ENCODE peak calls at places on chromosomes 13 and 19, in five cellular contexts. Y is fibroblast of lung, I is PC-3, V is neural progenitor cell, P is endothelial cell of umbilical vein. R is an unnamed sample.

GRCh38 chr19:13212759-13213330 is 62.6 kb downstream of the IER2 start:
- DNase-seq in Y (peak; percentile 48), I (peak; percentile 76), V (peak; percentile 74), P (peak; percentile 39), R (peak; percentile 87)

GRCh38 chr13:35478384-35479222 is 2.1 kb upstream of the MAB21L1 start:
- DNase-seq in Y (no peak), I (no peak), V (peak; percentile 82), P (no peak), R (peak; percentile 44)

GRCh38 chr19:954672-955494 is 29.0 kb downstream of the ARID3A start:
- DNase-seq in Y (no peak), I (no peak), V (peak; percentile 63), P (no peak), R (peak; percentile 47)

GRCh38 chr19:49533551-49534488 is 6.0 kb downstream of the RCN3 start:
- DNase-seq in Y (peak; percentile 54), I (peak; percentile 68), V (peak; percentile 84), P (peak; percentile 85), R (peak; percentile 95)

GRCh38 chr13:49020940-49021548 is 45.3 kb downstream of the FNDC3A start:
- DNase-seq in Y (no peak), I (no peak), V (peak; percentile 3), P (no peak), R (peak; percentile 10)

GRCh38 chr19:4075373-4075772 is 8.7 kb upstream of the ZBTB7A start:
- DNase-seq in Y (no peak), I (no peak), V (no peak), P (peak; percentile 23), R (no peak)

GRCh38 chr19:2381151-2381822 is 21.2 kb downstream of the TMPRSS9 start:
- DNase-seq in Y (peak; percentile 18), I (no peak), V (peak; percentile 43), P (no peak), R (no peak)

GRCh38 chr19:18023596-18024212 is 15.7 kb downstream of the ARRDC2 start:
- DNase-seq in Y (no peak), I (no peak), V (no peak), P (peak; percentile 97), R (no peak)

GRCh38 chr19:29372921-29373797 is 152.6 kb upstream of the VSTM2B start:
- DNase-seq in Y (no peak), I (no peak), V (no peak), P (no peak), R (no peak)

GRCh38 chr13:79187917-79188699 is 217.9 kb downstream of the RBM26 start:
- DNase-seq in Y (no peak), I (no peak), V (no peak), P (no peak), R (no peak)

GRCh38 chr13:48334534-48335127 is 31.1 kb downstream of the RB1 start:
- DNase-seq in Y (peak; percentile 71), I (peak; percentile 49), V (peak; percentile 31), P (peak; percentile 71), R (peak; percentile 84)

GRCh38 chr19:4455742-4456565 is 1.6 kb downstream of the UBXN6 start:
- DNase-seq in Y (peak; percentile 78), I (peak; percentile 41), V (peak; percentile 48), P (no peak), R (peak; percentile 43)

GRCh38 chr19:13503570-13504235 is 2.6 kb downstream of the CACNA1A start:
- DNase-seq in Y (no peak), I (no peak), V (no peak), P (no peak), R (no peak)

GRCh38 chr19:40366697-40367561 is 18.4 kb downstream of the PLD3 start:
- DNase-seq in Y (peak; percentile 22), I (no peak), V (peak; percentile 72), P (no peak), R (no peak)

GRCh38 chr19:4748589-4748988 is 24.9 kb upstream of the DPP9 start:
- DNase-seq in Y (no peak), I (peak; percentile 36), V (no peak), P (no peak), R (no peak)

GRCh38 chr13:98443329-98443728 is 133.6 kb downstream of the STK24 start:
- DNase-seq in Y (peak; percentile 78), I (peak; percentile 63), V (no peak), P (peak; percentile 23), R (no peak)

GRCh38 chr19:49987159-49987698 is 26.3 kb upstream of the SIGLEC11 start:
- DNase-seq in Y (peak; percentile 92), I (peak; percentile 95), V (peak; percentile 99), P (peak; percentile 89), R (peak; percentile 100)

GRCh38 chr13:44048326-44048725 is 168.6 kb downstream of the LACC1 start:
- DNase-seq in Y (peak; percentile 25), I (peak; percentile 46), V (no peak), P (no peak), R (peak; percentile 67)

GRCh38 chr19:31885280-31885853 is 460.0 kb upstream of the ZNF507 start:
- DNase-seq in Y (no peak), I (no peak), V (no peak), P (no peak), R (no peak)

GRCh38 chr13:106570354-106570822 is 2.5 kb upstream of the ARGLU1 start:
- DNase-seq in Y (peak; percentile 51), I (no peak), V (peak; percentile 87), P (peak; percentile 90), R (peak; percentile 95)

GRCh38 chr13:101115762-101116161 is 300.5 kb downstream of the NALCN start:
- DNase-seq in Y (peak; percentile 5), I (peak; percentile 21), V (peak; percentile 53), P (no peak), R (no peak)

GRCh38 chr13:113427562-113428468 is 25.5 kb downstream of the ADPRHL1 start:
- DNase-seq in Y (peak; percentile 57), I (no peak), V (peak; percentile 1), P (no peak), R (no peak)

GRCh38 chr13:39811051-39811450 is 155.6 kb downstream of the COG6 start:
- DNase-seq in Y (no peak), I (no peak), V (no peak), P (peak; percentile 29), R (no peak)

GRCh38 chr19:40280608-40281221 is 4.4 kb downstream of the AKT2 start:
- DNase-seq in Y (no peak), I (no peak), V (no peak), P (no peak), R (peak; percentile 75)

GRCh38 chr13:54424344-54424743 is 1395.7 kb downstream of the OLFM4 start:
- DNase-seq in Y (no peak), I (no peak), V (no peak), P (no peak), R (no peak)

GRCh38 chr19:31316201-31316951 is 32.9 kb downstream of the TSHZ3 start:
- DNase-seq in Y (peak; percentile 82), I (no peak), V (peak; percentile 84), P (peak; percentile 4), R (no peak)

GRCh38 chr13:24167666-24168391 is 7.3 kb downstream of the SPATA13 start:
- DNase-seq in Y (no peak), I (no peak), V (no peak), P (no peak), R (no peak)

GRCh38 chr13:41614671-41615519 is 157.5 kb downstream of the RGCC start:
- DNase-seq in Y (peak; percentile 61), I (peak; percentile 12), V (no peak), P (peak; percentile 40), R (no peak)

GRCh38 chr13:40613192-40613818 is 53.1 kb downstream of the FOXO1 start:
- DNase-seq in Y (no peak), I (no peak), V (no peak), P (peak; percentile 70), R (peak; percentile 78)

GRCh38 chr19:42555317-42555716 is 27.0 kb upstream of the CEACAM1 start:
- DNase-seq in Y (no peak), I (no peak), V (peak; percentile 43), P (no peak), R (no peak)
- H3K4me1 ChIP-seq in Y (no peaks in the 10 kb centered on the region), I (no peaks in the 10 kb centered on the region), V (peaks cover 10% of the 10 kb centered on the region), P (no peaks in the 10 kb centered on the region), R (peaks cover 21% of the 10 kb centered on the region)

DNA sequence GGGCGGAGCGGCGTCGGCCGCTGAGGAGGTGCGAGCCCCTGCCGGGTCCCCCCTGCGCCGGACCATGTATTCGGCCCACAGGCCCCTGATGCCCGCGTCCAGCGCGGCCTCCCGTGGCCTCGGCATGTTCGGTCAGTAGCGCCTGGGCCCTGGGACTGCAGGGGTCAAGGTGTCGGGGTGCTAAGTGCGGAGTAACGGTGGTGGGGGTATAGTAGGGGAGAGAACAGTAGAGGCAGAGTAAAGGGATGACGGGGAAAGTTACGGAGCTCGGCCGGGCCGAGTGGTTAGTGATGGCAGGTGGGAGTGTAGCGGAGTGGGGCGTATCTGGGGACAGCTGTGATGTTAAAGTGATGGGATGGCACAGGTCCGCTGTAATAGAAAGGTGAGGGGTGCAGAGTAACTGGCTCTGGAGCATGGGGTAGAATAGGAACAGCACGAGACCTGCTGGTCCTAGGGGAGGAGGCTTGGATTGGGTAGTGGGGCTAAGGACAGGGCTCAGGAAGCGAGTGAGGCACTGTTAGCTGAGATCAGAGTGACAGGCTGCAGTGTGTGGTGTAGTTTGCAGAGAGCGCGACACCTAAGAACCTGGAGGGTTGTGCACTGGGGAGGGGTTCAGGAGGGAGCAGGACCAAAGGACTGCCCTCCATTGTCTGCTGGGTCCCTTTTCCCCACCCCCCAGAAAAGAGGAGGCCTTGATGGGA is 15.7 kb downstream of the CIC start:
- DNase-seq in Y (no peak), I (no peak), V (peak; percentile 56), P (peak; percentile 20), R (peak; percentile 69)
- H3K9ac ChIP-seq in Y (peak overlapping the region; percentile 66), I (no peak overlapping the region), V (peak overlapping the region; percentile 15), P (peak overlapping the region; percentile 53), R (peak overlapping the region; percentile 83)

GRCh38 chr19:45498411-45499195 is at the start of gene PPM1N:
- DNase-seq in Y (no peak), I (peak; percentile 16), V (peak; percentile 84), P (no peak), R (peak; percentile 91)
- H3K4me1 ChIP-seq in Y (peaks cover 9% of the 10 kb centered on the region), I (peaks cover 7% of the 10 kb centered on the region), V (peaks cover 13% of the 10 kb centered on the region), P (peaks cover 16% of the 10 kb centered on the region), R (peaks cover 32% of the 10 kb centered on the region)

GRCh38 chr13:97258801-97259200 is 36.7 kb downstream of the MBNL2 start:
- DNase-seq in Y (no peak), I (no peak), V (no peak), P (no peak), R (no peak)

GRCh38 chr13:97256343-97256783 is 34.2 kb downstream of the MBNL2 start:
- DNase-seq in Y (peak; percentile 91), I (peak; percentile 88), V (no peak), P (peak; percentile 97), R (no peak)

GRCh38 chr13:97255515-97255999 is 33.4 kb downstream of the MBNL2 start:
- DNase-seq in Y (peak; percentile 65), I (no peak), V (no peak), P (no peak), R (no peak)

GRCh38 chr13:97257800-97258799 is 36.0 kb downstream of the MBNL2 start:
- DNase-seq in Y (peak; percentile 80), I (peak; percentile 82), V (peak; percentile 50), P (peak; percentile 98), R (no peak)

DNA sequence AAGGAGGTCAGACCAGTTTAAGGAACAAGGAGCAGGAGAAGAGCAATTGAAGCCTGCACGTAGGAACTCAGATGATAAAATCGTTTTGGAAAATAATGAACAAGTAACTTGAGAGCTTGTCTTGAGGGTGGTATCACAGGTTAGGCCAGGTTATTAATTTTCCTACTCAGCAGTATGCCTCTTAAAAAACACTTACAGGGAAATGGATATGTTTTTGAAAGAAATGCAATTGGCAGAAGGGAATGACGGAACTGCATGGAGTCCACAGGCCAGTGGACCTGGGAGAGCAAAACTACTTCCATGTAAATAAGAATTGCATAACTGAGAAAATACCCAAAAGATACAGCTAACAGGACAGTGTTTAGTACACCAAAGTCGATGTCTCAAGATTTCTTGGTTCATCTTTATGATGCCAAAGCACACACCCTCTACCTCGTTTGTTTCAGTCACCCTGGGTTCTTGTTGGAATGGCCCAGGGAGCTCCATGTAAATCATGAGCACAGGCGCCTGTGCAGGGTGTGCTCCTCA is 35.2 kb downstream of the MBNL2 start:
- DNase-seq in Y (no peak), I (peak; percentile 31), V (no peak), P (no peak), R (no peak)
- H3K9ac ChIP-seq in Y (peak overlapping the region; percentile 20), I (peak overlapping the region; percentile 65), V (no peak overlapping the region), P (peak overlapping the region; percentile 91), R (no peak overlapping the region)

GRCh38 chr13:75399879-75400217 is 82.1 kb downstream of the TBC1D4 start:
- DNase-seq in Y (no peak), I (no peak), V (no peak), P (no peak), R (no peak)
- H3K4me1 ChIP-seq in Y (no peaks in the 10 kb centered on the region), I (no peaks in the 10 kb centered on the region), V (no peaks in the 10 kb centered on the region), P (no peaks in the 10 kb centered on the region), R (peaks cover 6% of the 10 kb centered on the region)

R was measured in Karpas-422.